ENCODE peak calls at places on chromosomes 6 and 20, in six cellular contexts. One of them, this sample, is unnamed.

GRCh38 chr20:25247100-25247665 is 702 bp upstream of the PYGB start:
- DNase-seq in psoas muscle: peak
- DNase-seq in SK-N-SH: peak
- DNase-seq in testis: peak
- DNase-seq in thoracic aorta: no peak
- DNase-seq in bronchial epithelial cell: peak
- DNase-seq in this sample: peak

GRCh38 chr6:9540534-9541126 is 874.2 kb downstream of the TFAP2A start:
- DNase-seq in psoas muscle: no peak
- DNase-seq in SK-N-SH: peak
- DNase-seq in testis: no peak
- DNase-seq in thoracic aorta: no peak
- DNase-seq in bronchial epithelial cell: peak
- DNase-seq in this sample: peak

GRCh38 chr6:104182811-104183210 is 676.9 kb downstream of the HACE1 start:
- DNase-seq in psoas muscle: no peak
- DNase-seq in SK-N-SH: no peak
- DNase-seq in testis: no peak
- DNase-seq in thoracic aorta: no peak
- DNase-seq in bronchial epithelial cell: peak
- DNase-seq in this sample: peak

GRCh38 chr6:16109659-16110300 is 19.1 kb upstream of the MYLIP start:
- DNase-seq in psoas muscle: no peak
- DNase-seq in SK-N-SH: no peak
- DNase-seq in testis: peak
- DNase-seq in thoracic aorta: no peak
- DNase-seq in bronchial epithelial cell: no peak
- DNase-seq in this sample: no peak

GRCh38 chr6:36605560-36606391 is 11.6 kb downstream of the SRSF3 start:
- DNase-seq in psoas muscle: no peak
- DNase-seq in SK-N-SH: no peak
- DNase-seq in testis: no peak
- DNase-seq in thoracic aorta: no peak
- DNase-seq in bronchial epithelial cell: no peak
- DNase-seq in this sample: peak

GRCh38 chr6:112289039-112289566 is 34.7 kb upstream of the LAMA4 start:
- DNase-seq in psoas muscle: peak
- DNase-seq in SK-N-SH: no peak
- DNase-seq in testis: peak
- DNase-seq in thoracic aorta: no peak
- DNase-seq in bronchial epithelial cell: no peak
- DNase-seq in this sample: peak

GRCh38 chr6:44699082-44699481 is 311.6 kb downstream of the CDC5L start:
- DNase-seq in psoas muscle: no peak
- DNase-seq in SK-N-SH: no peak
- DNase-seq in testis: no peak
- DNase-seq in thoracic aorta: no peak
- DNase-seq in bronchial epithelial cell: no peak
- DNase-seq in this sample: no peak

GRCh38 chr20:32681175-32682084 is 7.7 kb upstream of the C20orf203 start:
- DNase-seq in psoas muscle: no peak
- DNase-seq in SK-N-SH: peak
- DNase-seq in testis: no peak
- DNase-seq in thoracic aorta: no peak
- DNase-seq in bronchial epithelial cell: peak
- DNase-seq in this sample: peak

GRCh38 chr20:46811328-46812084 is 83.1 kb upstream of the EYA2 start:
- DNase-seq in psoas muscle: no peak
- DNase-seq in SK-N-SH: peak
- DNase-seq in testis: no peak
- DNase-seq in thoracic aorta: no peak
- DNase-seq in bronchial epithelial cell: no peak
- DNase-seq in this sample: no peak

GRCh38 chr6:150370112-150370511 is 1.3 kb downstream of the IYD start:
- DNase-seq in psoas muscle: no peak
- DNase-seq in SK-N-SH: no peak
- DNase-seq in testis: no peak
- DNase-seq in thoracic aorta: no peak
- DNase-seq in bronchial epithelial cell: no peak
- DNase-seq in this sample: no peak

GRCh38 chr20:41172296-41173140 is 35.2 kb downstream of the PLCG1 start:
- DNase-seq in psoas muscle: no peak
- DNase-seq in SK-N-SH: no peak
- DNase-seq in testis: peak
- DNase-seq in thoracic aorta: no peak
- DNase-seq in bronchial epithelial cell: no peak
- DNase-seq in this sample: no peak

GRCh38 chr20:19583532-19584175 is 174.4 kb upstream of the RIN2 start:
- DNase-seq in psoas muscle: peak
- DNase-seq in SK-N-SH: peak
- DNase-seq in testis: peak
- DNase-seq in thoracic aorta: peak
- DNase-seq in bronchial epithelial cell: peak
- DNase-seq in this sample: peak

GRCh38 chr6:170034294-170034693 is 256.6 kb downstream of the DLL1 start:
- DNase-seq in psoas muscle: no peak
- DNase-seq in SK-N-SH: no peak
- DNase-seq in testis: peak
- DNase-seq in thoracic aorta: no peak
- DNase-seq in bronchial epithelial cell: no peak
- DNase-seq in this sample: no peak

GRCh38 chr20:14751191-14751590 is 413.8 kb upstream of the FLRT3 start:
- DNase-seq in psoas muscle: no peak
- DNase-seq in SK-N-SH: no peak
- DNase-seq in testis: no peak
- DNase-seq in thoracic aorta: no peak
- DNase-seq in bronchial epithelial cell: no peak
- DNase-seq in this sample: no peak

GRCh38 chr6:85065831-85066230 is 301.4 kb upstream of the TBX18 start:
- DNase-seq in psoas muscle: no peak
- DNase-seq in SK-N-SH: no peak
- DNase-seq in testis: no peak
- DNase-seq in thoracic aorta: no peak
- DNase-seq in bronchial epithelial cell: no peak
- DNase-seq in this sample: no peak

GRCh38 chr6:7979831-7980230 is 69.2 kb upstream of the TXNDC5 start:
- DNase-seq in psoas muscle: no peak
- DNase-seq in SK-N-SH: no peak
- DNase-seq in testis: no peak
- DNase-seq in thoracic aorta: no peak
- DNase-seq in bronchial epithelial cell: no peak
- DNase-seq in this sample: no peak

DNA sequence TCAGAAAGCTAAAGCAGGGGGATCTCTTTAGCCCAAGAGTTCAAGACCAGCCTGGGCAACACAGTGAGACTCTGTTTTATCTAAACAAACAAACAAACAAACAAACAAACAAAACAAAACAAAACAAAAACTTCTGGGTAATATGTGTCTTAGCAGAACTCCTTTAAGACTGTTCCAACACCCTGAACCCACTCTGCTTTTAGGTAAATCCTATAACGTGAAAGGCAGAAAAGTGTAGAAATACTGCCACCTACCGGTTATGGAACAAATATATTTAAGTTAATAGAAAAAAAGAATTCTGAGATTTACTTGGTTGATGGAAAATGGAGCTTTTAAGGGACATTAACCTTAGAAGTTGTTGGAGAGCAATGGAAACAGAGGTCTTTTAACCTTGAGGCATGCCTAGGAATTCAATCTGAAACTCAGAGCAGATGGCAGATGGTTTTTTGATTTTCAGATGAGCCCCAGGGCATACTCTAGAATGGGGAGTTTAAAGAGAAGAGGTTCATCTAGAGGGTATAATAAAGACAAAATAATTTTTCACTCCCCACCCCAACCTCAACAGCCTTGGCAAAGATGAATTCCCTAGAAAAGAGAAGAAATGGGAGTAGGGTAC is 38.5 kb downstream of the SOD2 start:
- DNase-seq in psoas muscle: no peak
- DNase-seq in SK-N-SH: peak
- DNase-seq in testis: no peak
- DNase-seq in thoracic aorta: no peak
- DNase-seq in bronchial epithelial cell: peak
- DNase-seq in this sample: peak
- TF ChIP-seq CTCF in psoas muscle: peak
- TF ChIP-seq CTCF in SK-N-SH: peak
- TF ChIP-seq CTCF in testis: peak
- TF ChIP-seq CTCF in thoracic aorta: peak
- TF ChIP-seq CTCF in bronchial epithelial cell: peak
- TF ChIP-seq CTCF in this sample: peak

GRCh38 chr6:35495258-35496035 is 1.4 kb downstream of the TEAD3 start:
- DNase-seq in psoas muscle: no peak
- DNase-seq in SK-N-SH: no peak
- DNase-seq in testis: no peak
- DNase-seq in thoracic aorta: no peak
- DNase-seq in bronchial epithelial cell: peak
- DNase-seq in this sample: no peak
- H3K4me3 ChIP-seq in psoas muscle: peak
- H3K4me3 ChIP-seq in SK-N-SH: peak
- H3K4me3 ChIP-seq in testis: peak
- H3K4me3 ChIP-seq in thoracic aorta: peak
- H3K4me3 ChIP-seq in bronchial epithelial cell: peak
- H3K4me3 ChIP-seq in this sample: peak

GRCh38 chr20:9617940-9618339 is 103.5 kb downstream of the LAMP5 start:
- DNase-seq in psoas muscle: no peak
- DNase-seq in SK-N-SH: peak
- DNase-seq in testis: peak
- DNase-seq in thoracic aorta: no peak
- DNase-seq in bronchial epithelial cell: peak
- DNase-seq in this sample: peak
- TF ChIP-seq CTCF in psoas muscle: no peak
- TF ChIP-seq CTCF in SK-N-SH: peak
- TF ChIP-seq CTCF in testis: peak
- TF ChIP-seq CTCF in thoracic aorta: peak
- TF ChIP-seq CTCF in bronchial epithelial cell: peak
- TF ChIP-seq CTCF in this sample: peak

GRCh38 chr20:1538655-1539054 is 18.9 kb downstream of the SIRPD start:
- DNase-seq in psoas muscle: no peak
- DNase-seq in SK-N-SH: no peak
- DNase-seq in testis: no peak
- DNase-seq in thoracic aorta: no peak
- DNase-seq in bronchial epithelial cell: peak
- DNase-seq in this sample: no peak
- H3K4me3 ChIP-seq in psoas muscle: no peak
- H3K4me3 ChIP-seq in SK-N-SH: no peak
- H3K4me3 ChIP-seq in testis: no peak
- H3K4me3 ChIP-seq in thoracic aorta: no peak
- H3K4me3 ChIP-seq in bronchial epithelial cell: no peak
- H3K4me3 ChIP-seq in this sample: no peak

GRCh38 chr6:107591346-107591745 is 101.4 kb downstream of the SOBP start:
- DNase-seq in psoas muscle: no peak
- DNase-seq in SK-N-SH: no peak
- DNase-seq in testis: no peak
- DNase-seq in thoracic aorta: no peak
- DNase-seq in bronchial epithelial cell: no peak
- DNase-seq in this sample: no peak

GRCh38 chr6:107589199-107589598 is 99.3 kb downstream of the SOBP start:
- DNase-seq in psoas muscle: no peak
- DNase-seq in SK-N-SH: no peak
- DNase-seq in testis: no peak
- DNase-seq in thoracic aorta: no peak
- DNase-seq in bronchial epithelial cell: no peak
- DNase-seq in this sample: no peak

GRCh38 chr6:107590378-107590777 is 100.5 kb downstream of the SOBP start:
- DNase-seq in psoas muscle: no peak
- DNase-seq in SK-N-SH: no peak
- DNase-seq in testis: no peak
- DNase-seq in thoracic aorta: no peak
- DNase-seq in bronchial epithelial cell: no peak
- DNase-seq in this sample: no peak

GRCh38 chr6:107587402-107587801 is 97.5 kb downstream of the SOBP start:
- DNase-seq in psoas muscle: no peak
- DNase-seq in SK-N-SH: no peak
- DNase-seq in testis: no peak
- DNase-seq in thoracic aorta: no peak
- DNase-seq in bronchial epithelial cell: no peak
- DNase-seq in this sample: no peak

DNA sequence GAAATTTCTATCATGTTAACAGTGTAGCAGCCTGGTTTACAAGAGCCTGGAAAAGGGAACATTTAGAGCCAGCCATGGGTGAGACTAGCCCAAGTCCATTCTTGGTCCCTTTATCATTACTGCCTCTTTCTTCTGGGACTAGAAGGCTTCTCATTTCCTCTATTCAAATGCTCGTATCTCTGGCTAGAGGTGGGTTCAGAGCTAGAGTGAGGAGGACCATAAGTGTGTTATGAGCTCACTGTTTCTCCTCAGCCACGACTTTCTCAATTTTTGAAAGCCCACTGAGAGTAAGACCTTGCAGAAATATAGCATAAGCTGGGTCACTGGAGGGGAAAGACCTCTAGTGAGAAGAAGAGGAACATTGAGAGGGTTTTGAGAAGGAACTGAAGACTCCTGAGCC is 100.0 kb downstream of the SOBP start:
- DNase-seq in psoas muscle: no peak
- DNase-seq in SK-N-SH: no peak
- DNase-seq in testis: no peak
- DNase-seq in thoracic aorta: no peak
- DNase-seq in bronchial epithelial cell: no peak
- DNase-seq in this sample: no peak
- TF ChIP-seq CTCF in psoas muscle: no peak
- TF ChIP-seq CTCF in SK-N-SH: no peak
- TF ChIP-seq CTCF in testis: no peak
- TF ChIP-seq CTCF in thoracic aorta: no peak
- TF ChIP-seq CTCF in bronchial epithelial cell: no peak
- TF ChIP-seq CTCF in this sample: no peak